ENCODE peak calls at places on chromosome X, in five cellular contexts. S, P, W, Q and E are unnamed samples.
A peak's percentile ranks its signal among the peaks of the same experiment; 100 is the strongest.

GRCh38 chrX:38879631-38880220 is 78.5 kb downstream of the MID1IP1 start:
- DNase-seq in S (peak; percentile 47), P (no peak), W (peak; percentile 18), Q (peak; percentile 66), E (peak; percentile 69)

GRCh38 chrX:76555816-76556215 is 128.3 kb downstream of the MAGEE1 start:
- DNase-seq in S (no peak), P (peak; percentile 78), W (peak; percentile 25), Q (peak; percentile 62), E (no peak)

GRCh38 chrX:124194903-124195302 is 137.6 kb upstream of the TEX13D start:
- DNase-seq in S (peak; percentile 78), P (no peak), W (no peak), Q (no peak), E (no peak)

GRCh38 chrX:123322531-123322930 is 138.5 kb downstream of the GRIA3 start:
- DNase-seq in S (no peak), P (no peak), W (no peak), Q (no peak), E (no peak)

GRCh38 chrX:110665636-110666035 is 130.0 kb downstream of the CHRDL1 start:
- DNase-seq in S (no peak), P (peak; percentile 50), W (no peak), Q (peak; percentile 48), E (no peak)

GRCh38 chrX:124328765-124329164 is 3.7 kb upstream of the TEX13D start:
- DNase-seq in S (no peak), P (no peak), W (no peak), Q (peak; percentile 80), E (peak; percentile 31)

GRCh38 chrX:1389181-1389992 is 2.5 kb downstream of the SLC25A6 start:
- DNase-seq in S (peak; percentile 17), P (no peak), W (no peak), Q (no peak), E (no peak)

GRCh38 chrX:119201570-119201969 is 34.5 kb upstream of the PGRMC1 start:
- DNase-seq in S (no peak), P (no peak), W (no peak), Q (peak; percentile 32), E (no peak)

GRCh38 chrX:136665258-136665900 is 17.4 kb downstream of the CD40LG start:
- DNase-seq in S (no peak), P (no peak), W (no peak), Q (no peak), E (no peak)

GRCh38 chrX:100652266-100652665 is 8.3 kb downstream of the SRPX2 start:
- DNase-seq in S (no peak), P (no peak), W (no peak), Q (no peak), E (no peak)

GRCh38 chrX:9665113-9665512 is 100.5 kb downstream of the GPR143 start:
- DNase-seq in S (no peak), P (no peak), W (no peak), Q (peak; percentile 57), E (no peak)

GRCh38 chrX:9663216-9663615 is 102.4 kb downstream of the GPR143 start:
- DNase-seq in S (no peak), P (no peak), W (no peak), Q (no peak), E (no peak)

GRCh38 chrX:9670136-9670905 is 95.3 kb downstream of the GPR143 start:
- DNase-seq in S (no peak), P (no peak), W (no peak), Q (no peak), E (no peak)

GRCh38 chrX:9671998-9672397 is 93.6 kb downstream of the GPR143 start:
- DNase-seq in S (no peak), P (no peak), W (no peak), Q (no peak), E (no peak)

DNA sequence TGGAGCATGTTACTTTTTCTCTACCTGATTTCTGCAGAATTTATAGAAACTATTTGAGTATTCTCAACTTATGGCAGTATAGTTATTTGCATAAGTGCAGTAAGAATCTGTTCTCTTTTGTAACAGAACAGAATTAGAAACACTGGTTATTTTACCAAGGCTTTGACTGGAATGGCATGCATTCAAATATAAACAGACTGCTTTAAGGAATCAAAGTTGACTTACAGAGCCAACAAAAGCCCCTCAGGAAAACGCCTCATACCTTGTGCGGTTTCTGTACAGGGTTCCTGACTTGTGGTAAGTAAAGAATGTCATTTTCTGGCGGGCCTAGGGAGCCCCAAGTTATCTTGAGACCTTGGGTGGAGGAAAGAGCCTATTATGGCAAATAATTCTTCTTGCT is 97.1 kb downstream of the GPR143 start:
- DNase-seq in S (no peak), P (no peak), W (no peak), Q (no peak), E (no peak)
- H3K27ac ChIP-seq in S (no peak overlapping the region), P (no peak overlapping the region), W (no peak overlapping the region), Q (no peak overlapping the region), E (no peak overlapping the region)

GRCh38 chrX:21590012-21590776 is 67.9 kb downstream of the KLHL34 start:
- DNase-seq in S (no peak), P (no peak), W (peak; percentile 5), Q (no peak), E (no peak)
- H3K27ac ChIP-seq in S (no peak overlapping the region), P (no peak overlapping the region), W (no peak overlapping the region), Q (no peak overlapping the region), E (no peak overlapping the region)

GRCh38 chrX:53422091-53422914 is at the start of the genes RIBC1 and SMC1A:
- DNase-seq in S (peak; percentile 94), P (peak; percentile 98), W (peak; percentile 100), Q (peak; percentile 98), E (peak; percentile 85)

GRCh38 chrX:53421125-53421524 is 1.3 kb downstream of the SMC1A start:
- DNase-seq in S (no peak), P (no peak), W (no peak), Q (no peak), E (no peak)

GRCh38 chrX:53422915-53423268 is 219 bp downstream of the RIBC1 start:
- DNase-seq in S (no peak), P (no peak), W (no peak), Q (no peak), E (no peak)

GRCh38 chrX:53421772-53422090 is 723 bp downstream of the SMC1A start:
- DNase-seq in S (no peak), P (no peak), W (no peak), Q (no peak), E (no peak)
- H3K27ac ChIP-seq in S (peak overlapping the region; percentile 91), P (peak overlapping the region; percentile 95), W (peak overlapping the region; percentile 90), Q (peak overlapping the region; percentile 93), E (peak overlapping the region; percentile 79)

GRCh38 chrX:132388371-132388770 is 100.5 kb downstream of the MBNL3 start:
- DNase-seq in S (no peak), P (no peak), W (no peak), Q (no peak), E (no peak)
- H3K27ac ChIP-seq in S (peak overlapping the region; percentile 10), P (no peak overlapping the region), W (no peak overlapping the region), Q (no peak overlapping the region), E (no peak overlapping the region)

DNA sequence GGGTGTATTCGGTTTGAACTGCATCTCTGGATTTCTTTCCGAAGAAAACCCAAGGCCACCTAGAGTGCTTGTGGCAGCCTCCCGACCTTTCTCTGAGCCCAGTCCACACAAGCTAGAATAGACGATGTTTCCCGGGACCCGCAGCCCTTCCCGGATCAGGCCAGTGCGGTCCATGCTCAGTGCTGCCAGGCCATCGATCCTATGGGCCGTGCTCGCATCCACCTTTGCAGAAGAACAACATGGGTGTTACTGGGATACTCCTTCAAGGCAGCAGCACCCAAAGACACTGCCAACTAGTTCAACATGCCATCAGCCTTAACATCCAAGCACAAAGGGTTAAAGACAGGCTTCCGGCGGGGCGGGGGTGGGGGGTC is 22.8 kb downstream of the BCOR start:
- DNase-seq in S (no peak), P (no peak), W (no peak), Q (no peak), E (no peak)
- H3K27ac ChIP-seq in S (no peak overlapping the region), P (no peak overlapping the region), W (no peak overlapping the region), Q (no peak overlapping the region), E (no peak overlapping the region)

GRCh38 chrX:45801554-45801953 is 600.9 kb upstream of the DIPK2B start:
- DNase-seq in S (no peak), P (peak; percentile 13), W (peak; percentile 51), Q (peak; percentile 71), E (no peak)
- H3K27ac ChIP-seq in S (no peak overlapping the region), P (no peak overlapping the region), W (peak overlapping the region; percentile 47), Q (peak overlapping the region; percentile 98), E (peak overlapping the region; percentile 96)

GRCh38 chrX:139120760-139121159 is 409.2 kb upstream of the FGF13 start:
- DNase-seq in S (no peak), P (no peak), W (no peak), Q (peak; percentile 93), E (no peak)
- H3K27ac ChIP-seq in S (no peak overlapping the region), P (no peak overlapping the region), W (no peak overlapping the region), Q (peak overlapping the region; percentile 87), E (no peak overlapping the region)

GRCh38 chrX:134171661-134172587 is 65.1 kb upstream of the CCDC160 start:
- DNase-seq in S (no peak), P (peak; percentile 69), W (peak; percentile 29), Q (no peak), E (no peak)
- H3K27ac ChIP-seq in S (no peak overlapping the region), P (peak overlapping the region; percentile 92), W (no peak overlapping the region), Q (no peak overlapping the region), E (no peak overlapping the region)

GRCh38 chrX:134472041-134472440 is 12.1 kb downstream of the HPRT1 start:
- DNase-seq in S (no peak), P (no peak), W (no peak), Q (no peak), E (no peak)

GRCh38 chrX:134469481-134469880 is 9.5 kb downstream of the HPRT1 start:
- DNase-seq in S (no peak), P (no peak), W (no peak), Q (peak; percentile 53), E (no peak)

DNA sequence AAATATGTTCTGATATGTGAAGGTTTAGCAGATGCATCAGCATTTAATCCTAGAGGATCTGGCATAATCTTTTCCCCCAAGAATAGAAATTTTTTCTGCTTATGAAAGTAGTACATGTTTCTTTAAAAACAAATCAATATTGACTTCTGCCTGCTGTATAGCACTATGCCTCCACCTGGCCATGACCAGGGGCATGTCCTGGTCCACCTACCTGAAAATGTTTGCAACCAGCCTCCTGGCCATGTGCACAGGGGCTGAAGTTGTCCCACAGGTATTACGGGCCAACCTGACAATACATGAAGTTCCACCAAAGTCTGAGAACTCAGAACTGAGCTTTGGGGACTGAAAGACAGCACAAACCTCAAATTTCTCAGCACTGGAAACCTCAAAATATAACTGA is 10.0 kb downstream of the HPRT1 start:
- DNase-seq in S (no peak), P (no peak), W (no peak), Q (no peak), E (no peak)
- H3K27ac ChIP-seq in S (no peak overlapping the region), P (no peak overlapping the region), W (no peak overlapping the region), Q (no peak overlapping the region), E (peak overlapping the region; percentile 22)

GRCh38 chrX:48918644-48919340 is at the start of gene PIM2:
- DNase-seq in S (peak; percentile 88), P (peak; percentile 96), W (peak; percentile 95), Q (peak; percentile 95), E (peak; percentile 52)
- H3K27ac ChIP-seq in S (peak within 1 kb of the TSS; percentile 83), P (peak within 1 kb of the TSS; percentile 43), W (peak within 1 kb of the TSS; percentile 88), Q (no peak within 1 kb of the TSS), E (peak within 1 kb of the TSS; percentile 20)